ENCODE peak calls at places on chromosomes 13 and 19, in five cellular contexts. N is neural progenitor cell; H is aorta; I is CD8-positive, alpha-beta memory T cell; S is SJSA1. K is an unnamed sample.

GRCh38 chr19:17829855-17830566 is 8.7 kb upstream of the INSL3 start:
- DNase-seq in N (peak; percentile 89), S (no peak), H (no peak), I (no peak), K (no peak)

GRCh38 chr19:2324220-2324948 is 4.0 kb downstream of the LSM7 start:
- DNase-seq in N (no peak), H (no peak), I (no peak), S (no peak), K (no peak)

GRCh38 chr13:112740502-112741131 is 50.8 kb downstream of the ATP11A start:
- DNase-seq in H (no peak), I (no peak), N (no peak), S (peak; percentile 85), K (no peak)

GRCh38 chr13:45490068-45490467 is 25.3 kb downstream of the COG3 start:
- DNase-seq in S (no peak), H (no peak), N (no peak), I (no peak), K (no peak)

GRCh38 chr19:33450689-33451088 is 70.9 kb downstream of the PEPD start:
- DNase-seq in I (no peak), S (no peak), N (no peak), H (peak; percentile 31), K (no peak)

GRCh38 chr19:5913739-5914357 is at the start of gene CAPS:
- DNase-seq in S (peak; percentile 21), I (no peak), N (no peak), H (no peak), K (no peak)

GRCh38 chr19:42555801-42556200 is 27.5 kb upstream of the CEACAM1 start:
- DNase-seq in H (no peak), S (no peak), I (no peak), N (no peak), K (no peak)

GRCh38 chr13:35859981-35860380 is 271.2 kb downstream of the DCLK1 start:
- DNase-seq in H (no peak), I (no peak), N (no peak), S (no peak), K (no peak)

GRCh38 chr19:10776900-10777650 is 58.9 kb downstream of the TMED1 start:
- DNase-seq in N (no peak), S (no peak), H (no peak), I (no peak), K (no peak)

GRCh38 chr13:32734511-32734910 is 148.3 kb downstream of the PDS5B start:
- DNase-seq in I (no peak), S (no peak), N (no peak), H (no peak), K (no peak)

GRCh38 chr19:49502866-49503581 is 6.8 kb downstream of the RPS11 start:
- DNase-seq in I (peak; percentile 21), N (peak; percentile 84), S (peak; percentile 52), H (no peak), K (no peak)

GRCh38 chr19:18041054-18041453 is 33.1 kb downstream of the ARRDC2 start:
- DNase-seq in H (no peak), N (no peak), I (no peak), S (no peak), K (no peak)

GRCh38 chr13:75135325-75135825 is 346.6 kb downstream of the TBC1D4 start:
- DNase-seq in N (no peak), I (no peak), H (no peak), S (peak; percentile 65), K (no peak)

DNA sequence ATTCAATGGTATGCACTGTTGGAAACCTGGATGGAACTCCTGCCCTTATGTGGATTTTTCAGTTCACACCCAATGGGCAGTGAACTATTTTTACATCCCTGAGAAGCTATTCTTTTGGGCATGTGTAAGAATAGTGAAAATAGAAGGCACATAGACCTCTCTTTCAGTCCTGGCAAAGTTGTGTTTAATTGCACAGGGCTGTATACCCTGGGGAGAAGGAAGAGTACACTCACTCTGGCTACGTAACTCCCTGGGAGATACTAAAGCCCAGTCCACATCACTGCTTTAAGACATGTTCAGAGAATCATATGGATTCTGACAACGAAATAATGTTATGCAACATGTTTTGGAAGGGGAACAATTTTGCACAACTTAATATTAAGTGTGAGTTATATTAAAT is 166.2 kb downstream of the DCT start:
- DNase-seq in H (no peak), I (no peak), N (no peak), S (no peak), K (no peak)
- H3K4me1 ChIP-seq in H (peaks cover 2% of the 10 kb centered on the region), I (no peaks in the 10 kb centered on the region), N (peaks cover 26% of the 10 kb centered on the region), S (peaks cover 45% of the 10 kb centered on the region), K (peaks cover 41% of the 10 kb centered on the region)

DNA sequence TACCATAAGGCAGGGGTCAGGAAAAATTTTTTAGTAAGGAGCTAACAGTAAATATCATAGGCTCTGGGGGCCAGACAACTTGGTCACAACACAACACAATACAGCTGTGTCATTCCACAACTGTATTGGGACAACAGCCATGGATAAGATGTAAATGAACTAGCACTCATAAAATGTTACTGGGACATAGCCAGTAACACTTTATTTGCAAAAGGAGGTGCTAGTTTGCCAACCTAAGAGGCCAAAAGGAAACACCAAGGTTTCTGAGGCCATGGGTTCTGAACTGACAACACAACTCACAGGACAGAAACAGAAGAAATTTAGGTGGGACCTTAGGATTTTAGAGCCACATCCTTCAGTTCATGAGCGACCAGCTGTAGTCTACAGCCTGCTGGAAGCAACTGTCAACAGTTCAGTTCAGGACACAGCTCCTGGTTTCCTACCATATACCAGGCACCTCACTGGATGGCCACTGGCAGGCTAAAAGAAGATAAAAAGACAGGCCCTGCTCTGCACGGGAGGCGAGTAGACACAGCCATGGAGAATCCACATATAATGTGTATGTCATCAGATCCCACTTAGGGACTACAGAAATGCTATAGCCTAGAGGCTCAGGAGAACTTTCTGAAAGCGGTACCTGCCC is 23.9 kb downstream of the DZIP1 start:
- DNase-seq in S (no peak), I (no peak), H (no peak), N (no peak), K (no peak)
- H3K36me3 ChIP-seq in S (peaks cover 60% of the 10 kb centered on the region), I (no peaks in the 10 kb centered on the region), H (peaks cover 3% of the 10 kb centered on the region), N (peaks cover 5% of the 10 kb centered on the region), K (no peaks in the 10 kb centered on the region)

GRCh38 chr19:58428617-58429016 is 11.3 kb downstream of the ZNF132 start:
- DNase-seq in N (no peak), I (no peak), H (no peak), S (no peak), K (no peak)
- H3K4me3 ChIP-seq in N (no peak overlapping the region), I (no peak overlapping the region), H (no peak overlapping the region), S (no peak overlapping the region), K (no peak overlapping the region)

DNA sequence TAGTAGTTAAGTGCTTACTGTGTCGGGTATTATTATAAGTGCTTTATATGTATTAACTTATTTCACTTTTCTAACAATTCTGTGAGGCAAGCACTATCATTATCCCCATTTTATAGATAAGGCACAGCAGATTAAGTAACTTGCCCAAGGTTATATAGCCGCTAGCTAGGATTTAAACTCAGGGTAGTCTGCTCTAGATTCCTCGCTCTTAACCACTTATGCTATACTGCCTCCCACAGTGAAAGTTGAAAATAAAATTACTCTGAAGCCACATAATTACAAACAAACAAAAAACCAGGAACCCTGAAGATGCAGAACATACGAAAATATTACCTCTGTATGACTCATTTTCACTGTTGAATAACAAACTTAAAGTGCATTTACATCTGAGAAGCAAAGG is 3.9 kb downstream of the TEX30 start:
- DNase-seq in H (no peak), I (no peak), N (no peak), S (no peak), K (no peak)
- H3K4me1 ChIP-seq in H (no peaks in the 10 kb centered on the region), I (peaks cover 5% of the 10 kb centered on the region), N (no peaks in the 10 kb centered on the region), S (peaks cover 41% of the 10 kb centered on the region), K (peaks cover 25% of the 10 kb centered on the region)

GRCh38 chr19:52398091-52398461 is 427 bp downstream of the ZNF528 start:
- DNase-seq in I (no peak), H (no peak), N (peak; percentile 36), S (no peak), K (no peak)
- H3K36me3 ChIP-seq in I (peaks cover 5% of the 10 kb centered on the region), H (peaks cover 6% of the 10 kb centered on the region), N (no peaks in the 10 kb centered on the region), S (peaks cover 43% of the 10 kb centered on the region), K (no peaks in the 10 kb centered on the region)

GRCh38 chr19:703329-703650 is 5.4 kb upstream of the PALM start:
- DNase-seq in H (no peak), N (no peak), I (no peak), S (no peak), K (no peak)
- H3K4me3 ChIP-seq in H (no peak overlapping the region), N (no peak overlapping the region), I (no peak overlapping the region), S (no peak overlapping the region), K (no peak overlapping the region)